ENCODE peak calls at places on chromosomes 13 and 19, in four cellular contexts. I is IMR-90, A is mesenchymal stem cell, H is H1. V is an unnamed sample.

GRCh38 chr19:54035215-54036178 is 28.2 kb downstream of the VSTM1 start:
- DNase-seq in A (peak), H (no peak), I (peak), V (peak)

GRCh38 chr13:46751811-46752635 is 44.9 kb downstream of the ESD start:
- DNase-seq in A (no peak), H (no peak), I (peak), V (no peak)

GRCh38 chr13:97262058-97262457 is 39.9 kb downstream of the MBNL2 start:
- DNase-seq in A (no peak), I (no peak), H (peak), V (no peak)

GRCh38 chr13:39612023-39612637 is 9.1 kb upstream of the LHFPL6 start:
- DNase-seq in I (peak), H (peak), A (peak), V (peak)

GRCh38 chr19:15154002-15154612 is 46.7 kb downstream of the NOTCH3 start:
- DNase-seq in H (peak), A (peak), I (peak), V (no peak)

GRCh38 chr19:19539738-19540703 is 2.0 kb downstream of the CILP2 start:
- DNase-seq in I (peak), A (peak), H (peak), V (no peak)

GRCh38 chr13:96003304-96003703 is 49.9 kb downstream of the UGGT2 start:
- DNase-seq in I (no peak), A (peak), H (no peak), V (no peak)

GRCh38 chr19:35056513-35057063 is 15.1 kb downstream of the HPN start:
- DNase-seq in I (no peak), H (no peak), A (no peak), V (no peak)

GRCh38 chr19:53703361-53703760 is 71.6 kb downstream of the DPRX start:
- DNase-seq in H (no peak), I (no peak), A (no peak), V (no peak)

GRCh38 chr19:55594996-55595530 is 4.3 kb downstream of the FIZ1 start:
- DNase-seq in I (no peak), A (no peak), H (no peak), V (no peak)

GRCh38 chr13:113646921-113647340 is 11.1 kb downstream of the ATP4B start:
- DNase-seq in H (no peak), I (no peak), A (no peak), V (no peak)

GRCh38 chr19:31625056-31625455 is 275.8 kb upstream of the TSHZ3 start:
- DNase-seq in I (no peak), A (no peak), H (no peak), V (no peak)

GRCh38 chr13:26133851-26134250 is 82.0 kb upstream of the SHISA2 start:
- DNase-seq in H (no peak), A (no peak), I (no peak), V (no peak)

GRCh38 chr13:44301639-44302015 is 72.0 kb upstream of the SERP2 start:
- DNase-seq in H (no peak), A (no peak), I (no peak), V (no peak)

GRCh38 chr19:38304352-38304865 is 358 bp downstream of the C19orf33 start:
- DNase-seq in H (peak), I (no peak), A (no peak), V (no peak)

GRCh38 chr19:37468961-37469777 is at the start of gene ZNF570:
- DNase-seq in A (peak), H (peak), I (peak), V (peak)

GRCh38 chr13:110185696-110186095 is 121.3 kb downstream of the COL4A1 start:
- DNase-seq in H (no peak), I (peak), A (peak), V (no peak)

GRCh38 chr13:62473190-62473943 is 1057.7 kb upstream of the PCDH20 start:
- DNase-seq in H (no peak), I (no peak), A (no peak), V (no peak)

GRCh38 chr13:24293761-24294160 is 15.6 kb upstream of the C1QTNF9 start:
- DNase-seq in I (no peak), A (no peak), H (no peak), V (no peak)

GRCh38 chr19:3006075-3006767 is 22.9 kb downstream of the TLE2 start:
- DNase-seq in A (no peak), H (peak), I (no peak), V (no peak)

GRCh38 chr19:54481326-54481930 is 8.3 kb upstream of the CDC42EP5 start:
- DNase-seq in H (peak), A (peak), I (peak), V (peak)

GRCh38 chr19:2542341-2543069 is 66.6 kb downstream of the GADD45B start:
- DNase-seq in H (no peak), I (peak), A (peak), V (no peak)

GRCh38 chr13:48731957-48732569 is 78.3 kb downstream of the CYSLTR2 start:
- DNase-seq in A (no peak), H (peak), I (no peak), V (peak)

GRCh38 chr13:49791753-49792549 is 531 bp downstream of the KPNA3 start:
- DNase-seq in A (peak), I (peak), H (peak), V (peak)

GRCh38 chr19:51439021-51439465 is 19.2 kb downstream of the SIGLEC8 start:
- DNase-seq in I (no peak), A (no peak), H (no peak), V (no peak)

GRCh38 chr13:50712469-50712868 is 131.0 kb downstream of the DLEU7 start:
- DNase-seq in I (no peak), A (no peak), H (no peak), V (no peak)

DNA sequence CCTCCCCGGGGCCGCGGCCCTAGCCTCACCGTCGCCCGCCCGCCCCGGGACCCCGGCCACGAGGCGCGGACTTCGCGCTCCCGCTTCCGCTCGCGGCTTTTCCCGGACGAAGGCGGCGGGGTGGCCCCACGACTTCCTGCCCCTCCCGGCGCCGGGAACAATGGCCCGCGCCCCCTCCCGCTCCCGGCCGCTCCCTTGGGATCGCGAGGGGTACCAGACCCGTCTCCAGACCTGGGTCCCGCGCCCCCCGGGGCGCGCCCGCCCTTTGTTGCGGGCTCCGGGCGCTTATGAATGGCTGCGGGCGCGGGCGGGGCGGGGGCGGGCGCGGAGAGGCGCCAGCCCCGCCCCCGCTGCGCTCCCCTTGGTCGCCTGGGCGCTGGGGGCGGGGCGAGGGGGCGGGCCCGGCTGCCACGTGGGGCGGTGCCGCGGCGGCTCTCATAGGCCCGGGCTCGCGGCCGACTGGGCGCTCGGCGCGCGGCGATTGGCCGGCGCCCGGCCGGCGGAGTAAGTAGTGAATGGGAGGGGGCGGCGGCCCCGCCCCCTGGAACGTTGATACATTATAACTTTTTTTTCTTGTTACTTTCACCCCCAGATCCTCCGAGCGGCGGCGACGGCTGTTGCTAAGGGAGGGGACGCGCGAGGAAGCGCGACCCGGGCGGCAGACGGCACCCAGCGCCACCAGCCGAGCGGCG is 1.1 kb downstream of the MIDN start:
- DNase-seq in H (peak), A (peak), I (peak), V (peak)
- H3K4me2 ChIP-seq in H (peak), A (peak), I (no peak), V (peak)

DNA sequence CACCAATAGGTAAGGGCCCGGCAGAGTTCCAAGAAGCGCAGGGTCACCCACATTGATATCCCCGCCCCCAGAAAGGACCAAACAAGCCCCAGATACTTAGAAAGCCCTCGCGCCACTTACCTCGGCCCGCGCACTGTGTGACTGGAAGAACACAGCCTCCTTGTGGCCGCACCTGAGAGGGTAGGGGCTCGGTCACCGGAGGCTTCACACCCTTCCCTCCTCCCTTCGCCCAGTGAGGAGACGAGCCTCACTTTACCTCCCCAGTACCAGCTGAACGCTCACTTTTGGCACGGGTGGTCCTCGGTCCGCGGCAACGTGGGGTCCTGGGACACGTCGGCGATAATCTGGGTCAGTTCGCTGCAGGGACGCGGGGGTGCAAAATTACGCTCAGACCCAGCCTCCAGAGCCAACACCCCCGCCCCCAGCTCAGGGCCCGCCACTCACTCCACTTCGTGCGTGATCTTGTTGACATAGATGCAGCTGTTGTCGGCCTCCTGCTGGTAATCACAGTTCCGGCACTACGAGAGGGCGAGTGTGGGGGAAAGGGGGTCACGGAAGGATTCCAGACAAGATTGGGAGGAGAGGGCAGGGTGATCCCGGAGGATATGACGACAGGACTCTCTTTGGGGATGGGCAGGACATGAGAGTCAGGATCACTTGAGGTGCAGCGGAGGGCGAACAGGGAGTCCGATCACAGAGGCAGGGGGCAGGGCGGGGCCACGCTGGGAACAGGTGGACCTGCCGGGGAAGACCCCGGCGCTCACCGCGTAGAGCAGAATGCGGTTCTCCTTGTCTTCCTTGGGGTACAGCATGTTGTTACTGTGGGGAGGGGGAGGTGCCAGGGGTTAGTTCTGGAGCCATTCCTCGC is 546 bp downstream of the POLR2I start:
- DNase-seq in I (peak), A (peak), H (peak), V (no peak)
- H4K91ac ChIP-seq in I (peak), A (peak), H (peak), V (peak)

GRCh38 chr19:48554385-48555091 is 2.6 kb downstream of the SULT2B1 start:
- DNase-seq in H (peak), A (no peak), I (no peak), V (peak)
- H4K8ac ChIP-seq in H (no peak), A (peak), I (no peak), V (no peak)

DNA sequence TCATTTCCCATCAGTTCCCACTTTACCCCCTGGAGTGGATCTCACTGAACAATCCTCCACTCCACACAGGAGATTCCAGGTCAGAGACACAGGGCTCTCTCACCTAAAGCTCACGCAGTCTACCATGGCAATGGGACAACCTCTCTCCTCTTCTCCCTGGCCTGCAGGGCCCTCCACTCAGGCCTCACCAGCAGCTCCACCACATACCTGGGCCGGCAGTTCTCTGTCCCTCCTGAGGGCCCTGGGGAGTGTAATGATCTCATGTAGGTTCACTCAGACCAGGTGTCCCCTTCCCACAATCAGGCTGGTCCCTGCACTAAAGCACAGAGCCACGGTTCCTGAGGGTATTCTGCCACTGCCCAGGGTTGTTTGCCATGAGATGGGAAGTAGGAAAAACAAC is 15.6 kb downstream of the CEACAM3 start:
- DNase-seq in H (no peak), I (no peak), A (no peak), V (no peak)
- H3K4me2 ChIP-seq in H (no peak), I (no peak), A (no peak), V (no peak)

GRCh38 chr13:43195112-43195511 is 171.7 kb downstream of the DNAJC15 start:
- DNase-seq in I (no peak), H (no peak), A (no peak), V (no peak)

GRCh38 chr13:43195551-43195950 is 172.2 kb downstream of the DNAJC15 start:
- DNase-seq in I (no peak), H (no peak), A (no peak), V (no peak)

GRCh38 chr13:43196750-43197149 is 173.4 kb downstream of the DNAJC15 start:
- DNase-seq in H (no peak), A (peak), I (no peak), V (no peak)

GRCh38 chr13:43193789-43194188 is 170.4 kb downstream of the DNAJC15 start:
- DNase-seq in I (no peak), A (no peak), H (no peak), V (no peak)

DNA sequence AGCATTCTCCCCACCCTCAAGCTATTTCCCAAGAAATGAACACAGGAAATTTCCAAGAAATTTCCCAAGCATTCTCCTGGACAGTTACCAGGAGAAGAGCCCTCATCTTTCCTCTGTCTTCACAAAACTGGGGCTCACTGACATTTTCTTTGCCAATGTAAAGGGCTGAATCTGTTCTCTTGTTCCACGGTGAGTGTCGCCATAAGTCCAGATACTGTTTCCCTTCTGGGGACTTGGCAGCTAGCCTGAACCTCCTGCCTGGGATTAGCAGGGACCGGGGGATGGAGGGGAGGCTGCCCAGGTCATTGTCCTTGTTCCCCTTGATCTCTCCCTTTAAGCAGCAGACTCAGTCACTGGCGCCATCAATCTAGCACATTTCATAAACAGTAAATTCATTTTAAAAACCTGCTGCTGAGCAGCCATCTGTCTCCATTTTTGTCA is 172.8 kb downstream of the DNAJC15 start:
- DNase-seq in A (peak), H (no peak), I (peak), V (no peak)
- H4K91ac ChIP-seq in A (no peak), H (no peak), I (no peak), V (no peak)

GRCh38 chr19:50024719-50025021 is 502 bp downstream of the VRK3 start:
- DNase-seq in I (no peak), A (no peak), H (no peak), V (no peak)
- H4K8ac ChIP-seq in I (peak), A (peak), H (no peak), V (no peak)

GRCh38 chr13:109160887-109161669 is 531.7 kb downstream of the MYO16 start:
- DNase-seq in H (no peak), I (no peak), A (peak), V (no peak)

GRCh38 chr13:109159650-109160309 is 530.4 kb downstream of the MYO16 start:
- DNase-seq in I (no peak), H (no peak), A (no peak), V (no peak)

GRCh38 chr13:109162248-109163051 is 533.0 kb downstream of the MYO16 start:
- DNase-seq in A (no peak), H (no peak), I (no peak), V (no peak)

GRCh38 chr13:109158383-109158782 is 529.0 kb downstream of the MYO16 start:
- DNase-seq in I (no peak), A (no peak), H (no peak), V (no peak)

DNA sequence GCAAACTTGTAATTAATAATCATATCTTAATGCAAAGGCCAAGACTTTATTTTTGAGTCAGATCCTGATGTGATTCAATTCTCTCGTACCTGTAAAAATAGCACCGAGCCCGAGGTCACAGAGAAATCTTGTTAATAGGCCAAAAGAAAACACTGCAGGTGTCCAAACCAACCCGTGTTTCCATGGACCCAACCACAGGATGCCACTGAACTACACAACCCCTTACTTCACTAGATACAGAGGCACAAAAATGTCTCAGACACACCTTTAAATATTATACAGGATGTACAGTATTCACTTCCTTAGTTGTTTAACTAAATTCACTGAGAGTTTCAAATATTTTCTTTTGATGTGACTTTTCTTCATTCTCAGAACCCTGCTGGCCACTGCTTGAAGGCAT is 530.9 kb downstream of the MYO16 start:
- DNase-seq in A (no peak), H (no peak), I (no peak), V (no peak)
- H3K4me2 ChIP-seq in A (no peak), H (no peak), I (no peak), V (no peak)

GRCh38 chr13:68715651-68716050 is 1392.0 kb upstream of the ATXN8OS start:
- DNase-seq in H (no peak), A (no peak), I (no peak), V (no peak)
- H4K91ac ChIP-seq in H (no peak), A (no peak), I (no peak), V (no peak)

GRCh38 chr19:6521718-6522646 is 8.8 kb upstream of the TNFSF9 start:
- DNase-seq in H (no peak), I (no peak), A (no peak), V (no peak)

GRCh38 chr19:6524326-6524725 is 6.5 kb upstream of the TNFSF9 start:
- DNase-seq in I (no peak), H (no peak), A (no peak), V (no peak)

GRCh38 chr19:6519289-6519688 is 11.5 kb upstream of the TNFSF9 start:
- DNase-seq in H (no peak), A (no peak), I (peak), V (no peak)

GRCh38 chr19:6527893-6528543 is 2.8 kb upstream of the TNFSF9 start:
- DNase-seq in H (no peak), I (no peak), A (no peak), V (no peak)

GRCh38 chr19:6522712-6523111 is 8.1 kb upstream of the TNFSF9 start:
- DNase-seq in A (no peak), I (no peak), H (no peak), V (no peak)
- H4K8ac ChIP-seq in A (no peak), I (no peak), H (no peak), V (no peak)

DNA sequence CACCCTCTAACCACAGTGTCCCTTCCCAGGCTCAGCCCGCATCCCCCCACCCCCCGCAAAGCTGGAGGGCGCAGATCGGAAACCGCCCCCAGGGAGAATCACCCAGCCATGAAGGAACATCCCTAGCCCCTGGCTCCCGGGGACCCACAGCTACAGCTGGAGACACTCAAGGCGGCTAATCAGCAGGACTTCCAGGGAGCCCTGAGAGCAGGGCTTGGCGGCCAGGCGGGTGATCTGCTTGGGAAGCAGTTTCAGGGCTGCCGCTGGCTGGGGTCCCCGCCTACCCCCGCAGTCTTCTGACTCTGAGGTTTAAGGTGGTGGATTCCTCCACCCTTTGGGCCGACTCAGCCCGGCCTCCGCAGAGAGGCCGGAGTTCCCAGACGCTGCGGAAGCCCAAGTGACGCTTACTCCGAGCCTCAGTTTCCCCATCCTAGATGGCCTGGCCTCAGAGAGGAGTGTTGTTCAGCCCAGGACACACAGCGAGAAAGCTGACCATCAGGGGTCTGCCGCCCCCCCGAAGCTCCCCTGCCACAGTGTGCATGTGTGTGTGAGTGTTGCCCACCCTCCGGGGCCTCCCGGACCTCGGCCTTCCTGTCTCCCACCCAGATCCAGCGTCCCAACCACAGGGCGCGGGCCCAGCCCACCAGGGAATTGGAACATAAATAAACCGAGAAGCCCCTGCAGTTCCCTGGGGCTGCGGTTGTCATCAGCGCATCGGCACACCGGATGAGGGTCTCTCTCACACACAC is 9.8 kb downstream of the FUT6 start:
- DNase-seq in I (no peak), A (no peak), H (no peak), V (no peak)
- H3K4me2 ChIP-seq in I (no peak), A (peak), H (peak), V (peak)